ENCODE peak calls at places on chromosomes 5 and 9, in six cellular contexts. P, C, D, V, N and L are unnamed samples.

GRCh38 chr9:447230-448025 is 232.8 kb downstream of the DOCK8 start:
- DNase-seq in P (no peak), C (peak; percentile 16), D (peak; percentile 74), V (peak; percentile 55), N (peak; percentile 82), L (no peak)

GRCh38 chr5:39062530-39062929 is 11.7 kb downstream of the RICTOR start:
- DNase-seq in P (no peak), C (no peak), D (no peak), V (no peak), N (no peak), L (no peak)

GRCh38 chr5:56045469-56045868 is 50.7 kb upstream of the IL6ST start:
- DNase-seq in P (no peak), C (no peak), D (no peak), V (no peak), N (no peak), L (no peak)

GRCh38 chr9:75612754-75613153 is 277.7 kb upstream of the PCSK5 start:
- DNase-seq in P (no peak), C (no peak), D (no peak), V (no peak), N (no peak), L (no peak)

GRCh38 chr5:39794511-39794910 is 369.7 kb upstream of the DAB2 start:
- DNase-seq in P (no peak), C (no peak), D (no peak), V (no peak), N (no peak), L (no peak)

GRCh38 chr9:33076031-33076359 is 479 bp downstream of the SMU1 start:
- DNase-seq in P (no peak), C (no peak), D (no peak), V (no peak), N (peak; percentile 23), L (no peak)

GRCh38 chr5:140524003-140524402 is 23.5 kb upstream of the EIF4EBP3 start:
- DNase-seq in P (no peak), C (no peak), D (no peak), V (no peak), N (no peak), L (no peak)

GRCh38 chr5:107968998-107969397 is 298.3 kb upstream of the EFNA5 start:
- DNase-seq in P (no peak), C (no peak), D (no peak), V (no peak), N (no peak), L (no peak)

GRCh38 chr9:98522487-98522886 is 186.2 kb downstream of the GABBR2 start:
- DNase-seq in P (no peak), C (no peak), D (no peak), V (no peak), N (peak; percentile 31), L (no peak)

GRCh38 chr5:91514408-91514807 is 131.3 kb upstream of the ARRDC3 start:
- DNase-seq in P (no peak), C (no peak), D (no peak), V (no peak), N (no peak), L (no peak)

GRCh38 chr9:91676042-91676441 is 252.4 kb upstream of the NFIL3 start:
- DNase-seq in P (no peak), C (no peak), D (peak; percentile 40), V (no peak), N (peak; percentile 54), L (no peak)

GRCh38 chr5:143449772-143450171 is 46.3 kb upstream of the NR3C1 start:
- DNase-seq in P (no peak), C (no peak), D (no peak), V (no peak), N (no peak), L (no peak)

GRCh38 chr5:143448518-143448917 is 45.0 kb upstream of the NR3C1 start:
- DNase-seq in P (no peak), C (no peak), D (no peak), V (no peak), N (no peak), L (no peak)

GRCh38 chr5:143454936-143455516 is 51.5 kb upstream of the NR3C1 start:
- DNase-seq in P (no peak), C (no peak), D (no peak), V (no peak), N (no peak), L (no peak)

GRCh38 chr5:143456952-143457547 is 53.6 kb upstream of the NR3C1 start:
- DNase-seq in P (no peak), C (no peak), D (no peak), V (peak; percentile 25), N (peak; percentile 75), L (no peak)

GRCh38 chr5:143453722-143454121 is 50.2 kb upstream of the NR3C1 start:
- DNase-seq in P (no peak), C (no peak), D (no peak), V (no peak), N (no peak), L (no peak)
- TF ChIP-seq CTCF in P (no peak), C (no peak), D (no peak), V (no peak), N (no peak), L (no peak)

GRCh38 chr5:120684213-120684612 is 220.1 kb downstream of the PRR16 start:
- DNase-seq in P (no peak), C (no peak), D (no peak), V (no peak), N (no peak), L (no peak)

GRCh38 chr5:120690621-120691407 is 226.7 kb downstream of the PRR16 start:
- DNase-seq in P (no peak), C (no peak), D (no peak), V (no peak), N (no peak), L (no peak)

GRCh38 chr5:120682851-120683250 is 218.8 kb downstream of the PRR16 start:
- DNase-seq in P (no peak), C (no peak), D (no peak), V (no peak), N (no peak), L (no peak)

GRCh38 chr5:120683580-120683979 is 219.5 kb downstream of the PRR16 start:
- DNase-seq in P (no peak), C (no peak), D (no peak), V (no peak), N (no peak), L (no peak)

DNA sequence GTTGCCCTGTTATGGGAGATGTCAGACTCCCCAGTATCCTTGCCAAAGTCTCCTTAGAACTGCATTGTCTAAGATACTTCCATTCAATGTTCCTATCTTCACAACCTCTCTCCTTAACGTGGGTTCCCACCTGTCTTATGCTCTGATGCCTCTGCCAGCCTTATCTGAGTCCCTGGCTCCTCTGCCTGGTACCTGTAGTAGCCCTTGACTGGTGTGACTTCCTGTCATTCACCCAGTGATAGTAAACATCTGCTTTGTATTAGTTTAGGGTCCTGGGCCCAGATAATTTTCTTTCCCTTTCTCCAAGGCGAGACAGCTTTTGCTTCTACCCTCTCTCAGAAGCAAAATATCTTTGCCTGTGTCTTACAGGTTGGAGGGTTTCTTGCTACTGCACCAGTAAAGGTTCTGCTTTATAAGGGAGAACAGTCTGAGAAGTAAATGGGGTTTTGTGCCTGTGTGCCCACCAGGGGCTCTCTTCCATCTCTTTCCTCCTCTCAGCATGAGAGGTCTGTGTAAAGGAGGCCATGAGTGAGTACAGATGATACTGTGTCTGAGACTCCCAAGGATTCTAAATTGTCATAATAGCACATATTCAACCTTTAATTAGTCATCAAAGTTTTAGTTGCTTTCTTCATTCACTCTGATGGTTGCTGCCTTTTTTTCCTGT is 220.8 kb downstream of the PRR16 start:
- DNase-seq in P (no peak), C (no peak), D (no peak), V (no peak), N (no peak), L (no peak)
- TF ChIP-seq CTCF in P (no peak), C (no peak), D (peak; percentile 4), V (no peak), N (peak; percentile 11), L (peak; percentile 47)

DNA sequence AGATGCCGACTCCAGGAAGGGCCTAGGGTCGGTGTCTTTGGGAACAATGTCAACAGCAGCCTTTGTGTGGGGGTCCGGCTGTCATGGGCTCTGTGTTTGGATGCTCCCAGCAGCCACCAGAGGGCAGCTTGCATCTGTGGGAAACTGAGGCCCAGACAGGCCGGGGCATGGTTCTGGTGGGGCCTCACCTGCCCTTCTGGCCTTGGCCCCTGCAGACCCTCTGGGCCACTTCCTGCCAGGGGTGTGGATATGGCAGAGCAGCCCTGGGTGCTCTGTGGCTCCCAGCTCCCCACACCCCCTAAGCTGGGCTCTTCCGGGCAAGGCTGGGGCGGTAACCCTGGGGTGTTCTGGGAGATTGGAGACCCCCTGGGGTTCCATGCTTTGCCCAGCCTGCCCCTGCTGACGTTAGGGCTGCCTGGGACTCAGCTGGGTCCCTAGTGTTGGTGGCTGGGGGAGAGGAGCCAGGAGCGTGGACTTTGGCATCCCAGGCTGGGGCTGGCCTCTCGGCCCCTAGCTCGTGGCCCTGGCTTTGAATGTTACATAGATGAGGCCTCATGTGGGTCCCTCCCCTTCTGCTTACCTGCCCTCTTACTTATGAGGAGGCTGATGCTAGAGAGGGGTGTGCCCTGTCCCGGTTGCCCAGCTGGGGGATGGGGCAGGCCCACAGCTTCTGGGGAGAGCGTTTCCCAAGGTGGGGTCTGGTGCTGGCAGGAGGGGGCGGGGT is 38.3 kb downstream of the RXRA start:
- DNase-seq in P (no peak), C (no peak), D (peak; percentile 79), V (no peak), N (no peak), L (no peak)
- TF ChIP-seq CTCF in P (peak; percentile 36), C (no peak), D (no peak), V (no peak), N (peak; percentile 27), L (no peak)

GRCh38 chr9:18237776-18238175 is 236.2 kb upstream of the ADAMTSL1 start:
- DNase-seq in P (no peak), C (no peak), D (no peak), V (no peak), N (no peak), L (no peak)
- TF ChIP-seq CTCF in P (no peak), C (no peak), D (no peak), V (no peak), N (no peak), L (no peak)

DNA sequence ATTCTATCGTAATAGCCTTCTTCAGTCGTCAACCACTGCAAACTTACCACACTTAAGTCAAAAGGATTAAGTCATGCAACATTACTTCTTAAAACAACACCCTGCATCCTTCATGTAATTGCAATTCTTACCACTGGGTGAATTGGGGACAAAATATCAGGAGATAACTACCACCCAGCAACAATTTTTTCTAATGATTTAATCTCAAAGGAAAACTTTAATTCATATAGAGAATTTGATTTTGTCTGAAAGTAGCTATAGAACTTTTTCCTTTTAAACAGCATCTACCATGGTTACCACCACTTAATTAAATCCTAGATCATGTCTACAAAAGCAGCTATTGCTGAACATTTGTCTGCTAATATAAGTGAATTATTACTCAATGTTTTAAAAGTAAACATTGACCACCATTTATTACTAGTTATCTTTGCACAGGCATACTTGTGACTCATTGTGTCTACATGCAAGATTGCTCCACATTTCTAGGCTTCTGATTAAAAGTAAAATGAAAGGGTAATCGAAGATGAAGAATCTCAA is 10.5 kb downstream of the MLLT3 start:
- DNase-seq in P (no peak), C (no peak), D (peak; percentile 26), V (peak; percentile 58), N (peak; percentile 49), L (no peak)
- TF ChIP-seq CTCF in P (peak; percentile 62), C (peak; percentile 58), D (peak; percentile 30), V (peak; percentile 38), N (peak; percentile 57), L (peak; percentile 70)